ENCODE peak calls at places on chromosomes 16 and 17, in eight cellular contexts. R is sigmoid colon, W is K562, K is HL-60, Z is transverse colon, H is vagina, Q is breast epithelium, O is spleen. L is an unnamed sample.

GRCh38 chr17:55693244-55694216 is 29.1 kb downstream of the TMEM100 start:
- DNase-seq in R (peak; percentile 77), W (no peak), K (peak; percentile 29), Z (peak; percentile 19), H (no peak), Q (no peak), O (no peak), L (no peak)

GRCh38 chr16:5642470-5642869 is 544.9 kb upstream of the EEF2KMT start:
- DNase-seq in R (no peak), W (no peak), K (no peak), Z (no peak), H (no peak), Q (no peak), O (no peak), L (peak; percentile 6)

GRCh38 chr17:21280081-21280518 is 4.4 kb upstream of the MAP2K3 start:
- DNase-seq in R (peak; percentile 92), W (peak; percentile 82), K (peak; percentile 90), Z (peak; percentile 92), H (no peak), Q (peak; percentile 89), O (peak; percentile 99), L (peak; percentile 84)

GRCh38 chr16:65426484-65426883 is 304.6 kb upstream of the CDH11 start:
- DNase-seq in R (no peak), W (no peak), K (no peak), Z (no peak), H (no peak), Q (no peak), O (no peak), L (no peak)

GRCh38 chr16:24609417-24609739 is 70.0 kb downstream of the RBBP6 start:
- DNase-seq in R (no peak), W (no peak), K (no peak), Z (no peak), H (no peak), Q (no peak), O (no peak), L (no peak)

GRCh38 chr17:49618112-49618611 is 42.5 kb downstream of the NXPH3 start:
- DNase-seq in R (no peak), W (no peak), K (no peak), Z (no peak), H (no peak), Q (no peak), O (no peak), L (no peak)

GRCh38 chr16:5071681-5072333 is at the start of gene ALG1:
- DNase-seq in R (peak; percentile 95), W (peak; percentile 95), K (peak; percentile 88), Z (peak; percentile 91), H (no peak), Q (peak; percentile 86), O (peak; percentile 98), L (peak; percentile 94)

GRCh38 chr16:79747688-79748087 is 147.2 kb upstream of the MAF start:
- DNase-seq in R (no peak), W (no peak), K (no peak), Z (no peak), H (no peak), Q (no peak), O (no peak), L (no peak)

GRCh38 chr16:9527976-9528375 is 436.5 kb downstream of the HAPSTR1 start:
- DNase-seq in R (no peak), W (no peak), K (no peak), Z (no peak), H (no peak), Q (no peak), O (no peak), L (peak; percentile 90)

GRCh38 chr17:29677139-29677834 is 54.6 kb upstream of the CORO6 start:
- DNase-seq in R (peak; percentile 83), W (no peak), K (no peak), Z (no peak), H (no peak), Q (no peak), O (no peak), L (no peak)

GRCh38 chr17:7929158-7930029 is at the start of gene KCNAB3:
- DNase-seq in R (peak; percentile 79), W (peak; percentile 22), K (no peak), Z (peak; percentile 42), H (no peak), Q (no peak), O (peak; percentile 83), L (peak; percentile 93)

GRCh38 chr17:76150712-76151622 is 9.9 kb upstream of the FOXJ1 start:
- DNase-seq in R (no peak), W (no peak), K (no peak), Z (no peak), H (no peak), Q (peak; percentile 38), O (peak; percentile 61), L (no peak)

GRCh38 chr17:6366144-6366755 is 68.7 kb downstream of the AIPL1 start:
- DNase-seq in R (no peak), W (no peak), K (no peak), Z (no peak), H (peak; percentile 20), Q (no peak), O (no peak), L (no peak)

GRCh38 chr16:50306287-50306686 is 39.9 kb downstream of the ADCY7 start:
- DNase-seq in R (peak; percentile 41), W (no peak), K (no peak), Z (no peak), H (no peak), Q (no peak), O (peak; percentile 52), L (no peak)

GRCh38 chr16:84451781-84452180 is 52.7 kb downstream of the MEAK7 start:
- DNase-seq in R (peak; percentile 42), W (no peak), K (no peak), Z (no peak), H (peak; percentile 10), Q (peak; percentile 39), O (peak; percentile 46), L (no peak)

GRCh38 chr16:21997693-21998480 is 3.0 kb downstream of the PDZD9 start:
- DNase-seq in R (no peak), W (no peak), K (no peak), Z (no peak), H (no peak), Q (no peak), O (no peak), L (no peak)

GRCh38 chr16:11094075-11094593 is 149.8 kb downstream of the CLEC16A start:
- DNase-seq in R (peak; percentile 79), W (peak; percentile 80), K (peak; percentile 91), Z (peak; percentile 44), H (no peak), Q (no peak), O (no peak), L (no peak)

GRCh38 chr17:42653179-42654124 is 5.6 kb upstream of the TUBG2 start:
- DNase-seq in R (peak; percentile 92), W (peak; percentile 49), K (no peak), Z (peak; percentile 31), H (peak; percentile 85), Q (peak; percentile 59), O (no peak), L (peak; percentile 76)

GRCh38 chr16:73143681-73144370 is 95.9 kb upstream of the ZFHX3 start:
- DNase-seq in R (no peak), W (no peak), K (no peak), Z (no peak), H (no peak), Q (no peak), O (no peak), L (no peak)

GRCh38 chr17:72465191-72466024 is 344.6 kb downstream of the SOX9 start:
- DNase-seq in R (no peak), W (no peak), K (no peak), Z (peak; percentile 77), H (no peak), Q (peak; percentile 85), O (peak; percentile 55), L (no peak)
- TF ChIP-seq POLR2AphosphoS5 in R (no peak), W (no peak), K (no peak), Z (peak; percentile 8), H (no peak), Q (no peak), O (no peak), L (no peak)

DNA sequence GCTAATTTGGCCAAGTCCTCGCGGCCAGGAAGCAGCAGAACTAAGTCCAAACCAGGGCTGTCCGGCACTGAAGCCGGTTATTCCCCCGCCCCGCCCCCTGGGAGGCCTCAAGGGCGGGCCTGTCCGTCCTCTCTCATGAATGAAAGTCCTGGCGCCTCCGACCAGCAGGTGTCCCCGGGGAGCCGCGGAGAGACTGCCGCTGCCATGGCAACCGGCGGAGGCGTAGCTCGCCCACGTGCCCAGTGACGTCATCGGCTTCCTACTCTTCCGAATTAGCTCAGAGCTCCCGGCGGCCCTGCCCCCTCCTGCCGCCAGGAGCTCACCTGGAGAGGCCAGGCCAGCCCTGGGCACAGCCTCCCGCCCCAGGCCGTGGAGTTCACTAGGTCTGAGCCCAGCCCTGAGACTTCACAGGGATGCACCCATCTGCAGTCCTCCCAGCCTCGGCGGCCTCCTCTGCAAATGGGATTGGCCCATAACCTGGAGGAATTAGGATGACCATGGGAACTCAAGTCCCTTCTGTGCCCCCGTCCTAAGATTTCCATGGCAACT is 1.3 kb downstream of the SPATA2L start:
- DNase-seq in R (peak; percentile 100), W (peak; percentile 95), K (peak; percentile 92), Z (peak; percentile 100), H (peak; percentile 99), Q (peak; percentile 100), O (peak; percentile 100), L (peak; percentile 100)
- TF ChIP-seq POLR2AphosphoS5 in R (peak; percentile 84), W (no peak), K (no peak), Z (peak; percentile 57), H (peak; percentile 91), Q (peak; percentile 65), O (peak; percentile 83), L (no peak)

GRCh38 chr17:63820963-63821561 is 6.2 kb upstream of the PSMC5 start:
- DNase-seq in R (no peak), W (no peak), K (no peak), Z (no peak), H (no peak), Q (no peak), O (no peak), L (no peak)

GRCh38 chr17:63823659-63824331 is 3.4 kb upstream of the PSMC5 start:
- DNase-seq in R (no peak), W (no peak), K (no peak), Z (no peak), H (no peak), Q (no peak), O (no peak), L (no peak)

GRCh38 chr17:63819585-63820537 is 7.4 kb upstream of the PSMC5 start:
- DNase-seq in R (no peak), W (no peak), K (peak; percentile 67), Z (no peak), H (no peak), Q (no peak), O (no peak), L (no peak)

GRCh38 chr17:63822537-63822936 is 4.7 kb upstream of the PSMC5 start:
- DNase-seq in R (no peak), W (no peak), K (no peak), Z (no peak), H (no peak), Q (no peak), O (no peak), L (no peak)

GRCh38 chr17:63821809-63822208 is 5.4 kb upstream of the PSMC5 start:
- DNase-seq in R (no peak), W (no peak), K (no peak), Z (no peak), H (no peak), Q (no peak), O (no peak), L (no peak)
- TF ChIP-seq POLR2AphosphoS5 in R (no peak), W (no peak), K (no peak), Z (no peak), H (no peak), Q (no peak), O (no peak), L (no peak)

GRCh38 chr16:89562027-89562599 is 1.6 kb downstream of the RPL13 start:
- DNase-seq in R (no peak), W (no peak), K (no peak), Z (peak; percentile 58), H (no peak), Q (no peak), O (no peak), L (no peak)
- TF ChIP-seq POLR2AphosphoS5 in R (no peak), W (no peak), K (peak; percentile 10), Z (no peak), H (no peak), Q (no peak), O (no peak), L (peak; percentile 43)